ENCODE peak calls at places on chromosomes 12 and 14, in eight cellular contexts. Z is adipocyte; O is cardiac muscle cell; V is astrocyte of the hippocampus; M is sciatic nerve; A is naive thymus-derived CD8-positive, alpha-beta T cell; G is kidney; R is progenitor cell of endocrine pancreas. I is an unnamed sample.
A peak's percentile ranks its signal among the peaks of the same experiment; 100 is the strongest.

GRCh38 chr14:61524211-61524806 is 171.0 kb upstream of the HIF1A start:
- DNase-seq in Z (peak; percentile 53), O (peak; percentile 88), V (peak; percentile 75), M (no peak), A (no peak), G (no peak), R (no peak), I (no peak)

GRCh38 chr12:68042212-68042699 is 53.0 kb downstream of the IFNG-AS1 start:
- DNase-seq in Z (no peak), O (peak; percentile 1), V (peak; percentile 29), M (no peak), A (no peak), G (no peak), R (no peak), I (no peak)

GRCh38 chr12:68792952-68793351 is 15.0 kb upstream of the MDM2 start:
- DNase-seq in Z (no peak), O (peak; percentile 43), V (peak; percentile 28), M (no peak), A (no peak), G (no peak), R (no peak), I (no peak)

GRCh38 chr14:70934502-70935134 is 27.4 kb downstream of the PCNX1 start:
- DNase-seq in Z (peak; percentile 55), O (peak; percentile 58), V (no peak), M (no peak), A (no peak), G (no peak), R (no peak), I (no peak)

GRCh38 chr12:77847665-77848431 is 17.2 kb downstream of the NAV3 start:
- DNase-seq in Z (peak; percentile 91), O (peak; percentile 77), V (peak; percentile 75), M (no peak), A (no peak), G (no peak), R (no peak), I (no peak)

GRCh38 chr14:95163132-95163531 is 5.8 kb upstream of the DICER1 start:
- DNase-seq in Z (no peak), O (no peak), V (no peak), M (no peak), A (no peak), G (no peak), R (no peak), I (no peak)

GRCh38 chr12:117506333-117506732 is 144.9 kb upstream of the NOS1 start:
- DNase-seq in Z (no peak), O (no peak), V (no peak), M (no peak), A (no peak), G (no peak), R (no peak), I (no peak)

GRCh38 chr12:80838708-80839107 is 99.0 kb downstream of the LIN7A start:
- DNase-seq in Z (peak; percentile 14), O (no peak), V (peak; percentile 34), M (no peak), A (no peak), G (no peak), R (no peak), I (no peak)

GRCh38 chr12:9792961-9793617 is 32.4 kb upstream of the CD69 start:
- DNase-seq in Z (peak; percentile 51), O (peak; percentile 49), V (peak; percentile 20), M (no peak), A (no peak), G (no peak), R (no peak), I (no peak)

GRCh38 chr12:104456950-104457745 is 400 bp downstream of the CHST11 start:
- DNase-seq in Z (peak; percentile 80), O (peak; percentile 80), V (peak; percentile 86), M (peak; percentile 86), A (peak; percentile 33), G (peak; percentile 82), R (peak; percentile 41), I (no peak)

GRCh38 chr12:57008113-57008687 is 1.9 kb upstream of the ZBTB39 start:
- DNase-seq in Z (peak; percentile 82), O (peak; percentile 81), V (peak; percentile 64), M (peak; percentile 5), A (peak; percentile 45), G (no peak), R (no peak), I (peak; percentile 11)

GRCh38 chr12:104709692-104710435 is 248.2 kb downstream of the SLC41A2 start:
- DNase-seq in Z (peak; percentile 64), O (peak; percentile 51), V (no peak), M (no peak), A (no peak), G (no peak), R (no peak), I (no peak)

GRCh38 chr12:75779891-75780501 is 251.6 kb downstream of the PHLDA1 start:
- DNase-seq in Z (no peak), O (peak; percentile 38), V (no peak), M (no peak), A (no peak), G (no peak), R (no peak), I (no peak)

GRCh38 chr12:131687346-131688125 is 23.4 kb upstream of the SFSWAP start:
- DNase-seq in Z (no peak), O (no peak), V (no peak), M (no peak), A (no peak), G (peak; percentile 55), R (peak; percentile 7), I (peak; percentile 77)

GRCh38 chr12:41368006-41368405 is 179.9 kb downstream of the PDZRN4 start:
- DNase-seq in Z (no peak), O (peak; percentile 3), V (no peak), M (no peak), A (no peak), G (no peak), R (no peak), I (no peak)

GRCh38 chr12:120428597-120429206 is 9.2 kb upstream of the COX6A1 start:
- DNase-seq in Z (no peak), O (no peak), V (no peak), M (no peak), A (no peak), G (no peak), R (no peak), I (no peak)

GRCh38 chr14:101444116-101444515 is 117.2 kb upstream of the DIO3 start:
- DNase-seq in Z (no peak), O (no peak), V (peak; percentile 48), M (no peak), A (no peak), G (no peak), R (no peak), I (no peak)

GRCh38 chr12:107759410-107759809 is 1.5 kb downstream of the PRDM4 start:
- DNase-seq in Z (peak; percentile 65), O (peak; percentile 65), V (peak; percentile 85), M (no peak), A (no peak), G (no peak), R (no peak), I (no peak)

GRCh38 chr12:2641209-2641608 is 153.6 kb upstream of the FKBP4 start:
- DNase-seq in Z (peak; percentile 24), O (peak; percentile 54), V (peak; percentile 32), M (no peak), A (no peak), G (peak; percentile 77), R (no peak), I (peak; percentile 37)

GRCh38 chr14:64478634-64479250 is 13.4 kb downstream of the AKAP5 start:
- DNase-seq in Z (peak; percentile 67), O (peak; percentile 56), V (peak; percentile 46), M (no peak), A (no peak), G (no peak), R (no peak), I (no peak)

GRCh38 chr12:6072302-6072752 is 52.1 kb downstream of the VWF start:
- DNase-seq in Z (peak; percentile 63), O (peak; percentile 92), V (no peak), M (no peak), A (no peak), G (no peak), R (no peak), I (no peak)

GRCh38 chr14:73786632-73786941 is 65.0 kb upstream of the PTGR2 start:
- DNase-seq in Z (peak; percentile 48), O (peak; percentile 61), V (peak; percentile 76), M (no peak), A (no peak), G (peak; percentile 85), R (peak; percentile 34), I (no peak)

GRCh38 chr12:1355396-1355795 is 239.0 kb downstream of the FBXL14 start:
- DNase-seq in Z (peak; percentile 48), O (no peak), V (peak; percentile 47), M (no peak), A (no peak), G (no peak), R (no peak), I (no peak)

GRCh38 chr14:92564361-92565039 is 50.9 kb downstream of the RIN3 start:
- DNase-seq in Z (no peak), O (no peak), V (no peak), M (no peak), A (no peak), G (no peak), R (no peak), I (no peak)

GRCh38 chr14:90758959-90759358 is 57.3 kb downstream of the TTC7B start:
- DNase-seq in Z (peak; percentile 44), O (peak; percentile 42), V (no peak), M (peak; percentile 84), A (no peak), G (peak; percentile 89), R (no peak), I (no peak)

GRCh38 chr12:130715996-130716917 is at the start of gene RIMBP2:
- DNase-seq in Z (peak; percentile 41), O (peak; percentile 9), V (peak; percentile 65), M (no peak), A (no peak), G (peak; percentile 83), R (no peak), I (no peak)

GRCh38 chr14:21302013-21302857 is 22.4 kb downstream of the RPGRIP1 start:
- DNase-seq in Z (no peak), O (no peak), V (no peak), M (no peak), A (no peak), G (no peak), R (no peak), I (no peak)

GRCh38 chr12:29599397-29599796 is 101.9 kb upstream of the OVCH1 start:
- DNase-seq in Z (no peak), O (peak; percentile 71), V (peak; percentile 52), M (no peak), A (no peak), G (no peak), R (no peak), I (no peak)

GRCh38 chr12:54740882-54741281 is 92.7 kb upstream of the DCD start:
- DNase-seq in Z (no peak), O (no peak), V (no peak), M (no peak), A (no peak), G (no peak), R (no peak), I (no peak)

GRCh38 chr12:29415111-29415510 is 34.1 kb upstream of the ERGIC2 start:
- DNase-seq in Z (peak; percentile 66), O (no peak), V (peak; percentile 37), M (no peak), A (no peak), G (no peak), R (no peak), I (no peak)

GRCh38 chr14:73325630-73326299 is 88.5 kb downstream of the PAPLN start:
- DNase-seq in Z (no peak), O (no peak), V (no peak), M (no peak), A (peak; percentile 14), G (no peak), R (no peak), I (no peak)

GRCh38 chr12:4871514-4871913 is 38.2 kb upstream of the KCNA1 start:
- DNase-seq in Z (no peak), O (no peak), V (no peak), M (no peak), A (no peak), G (no peak), R (no peak), I (no peak)

GRCh38 chr12:44000309-44000952 is 164.6 kb downstream of the TMEM117 start:
- DNase-seq in Z (peak; percentile 49), O (peak; percentile 58), V (peak; percentile 22), M (no peak), A (no peak), G (no peak), R (peak; percentile 9), I (no peak)

GRCh38 chr14:37145395-37145794 is 27.0 kb downstream of the SLC25A21 start:
- DNase-seq in Z (no peak), O (no peak), V (no peak), M (no peak), A (no peak), G (no peak), R (no peak), I (no peak)